ENCODE peak calls at places on chromosomes 7 and 10, in seven cellular contexts. B is spleen; A is neural progenitor cell; P is HTR-8/SVneo; O is memory B cell; I is CD8-positive, alpha-beta memory T cell; W is tibial nerve. U is an unnamed sample.

GRCh38 chr10:99419688-99420087 is 10.7 kb downstream of the GOT1 start:
- DNase-seq in B (no peak), A (no peak), P (no peak), O (no peak), I (no peak), W (no peak), U (no peak)

GRCh38 chr7:120185940-120186682 is 86.9 kb upstream of the KCND2 start:
- DNase-seq in B (no peak), A (no peak), P (no peak), O (no peak), I (no peak), W (no peak), U (no peak)

GRCh38 chr7:111690364-111691111 is 128.2 kb upstream of the IMMP2L start:
- DNase-seq in B (no peak), A (no peak), P (no peak), O (no peak), I (no peak), W (no peak), U (no peak)

GRCh38 chr10:44907576-44907975 is 3.6 kb upstream of the TMEM72 start:
- DNase-seq in B (no peak), A (no peak), P (no peak), O (no peak), I (no peak), W (no peak), U (no peak)

GRCh38 chr10:103512591-103513382 is 19.3 kb downstream of the NEURL1 start:
- DNase-seq in B (no peak), A (no peak), P (no peak), O (no peak), I (no peak), W (no peak), U (no peak)

GRCh38 chr10:95273393-95274312 is 17.1 kb downstream of the PDLIM1 start:
- DNase-seq in B (no peak), A (no peak), P (peak), O (no peak), I (no peak), W (peak), U (no peak)

GRCh38 chr10:73871915-73872710 is 2.2 kb downstream of the CAMK2G start:
- DNase-seq in B (no peak), A (no peak), P (no peak), O (no peak), I (no peak), W (no peak), U (no peak)

GRCh38 chr7:80918909-80919721 is at the start of gene SEMA3C:
- DNase-seq in B (peak), A (peak), P (peak), O (no peak), I (no peak), W (peak), U (no peak)

GRCh38 chr7:69620063-69620462 is 21.8 kb downstream of the AUTS2 start:
- DNase-seq in B (no peak), A (no peak), P (no peak), O (no peak), I (no peak), W (no peak), U (no peak)

GRCh38 chr10:43855667-43856210 is 207.1 kb upstream of the ZNF32 start:
- DNase-seq in B (peak), A (no peak), P (no peak), O (no peak), I (no peak), W (no peak), U (no peak)

GRCh38 chr10:35640951-35641429 is 1.1 kb downstream of the FZD8 start:
- DNase-seq in B (peak), A (peak), P (peak), O (peak), I (peak), W (peak), U (peak)

GRCh38 chr10:107548301-107548700 is 383.8 kb upstream of the SORCS1 start:
- DNase-seq in B (no peak), A (peak), P (no peak), O (no peak), I (no peak), W (no peak), U (no peak)

GRCh38 chr10:131983780-131984179 is 2.1 kb upstream of the BNIP3 start:
- DNase-seq in B (peak), A (no peak), P (peak), O (no peak), I (no peak), W (no peak), U (no peak)

GRCh38 chr10:51588984-51589383 is 110.4 kb downstream of the CSTF2T start:
- DNase-seq in B (no peak), A (no peak), P (no peak), O (no peak), I (no peak), W (no peak), U (no peak)

U was measured in C1 segment of cervical spinal cord.